ENCODE peak calls at places on chromosomes 6 and 20, in four cellular contexts. Y is IMR-90, N is H1, E is mesenchymal stem cell. F is an unnamed sample.

GRCh38 chr6:89675949-89676753 is 37.6 kb upstream of the LYRM2 start:
- DNase-seq in N (no peak), Y (peak; percentile 84), E (peak; percentile 23), F (no peak)

GRCh38 chr6:7628479-7628878 is 38.5 kb downstream of the SNRNP48 start:
- DNase-seq in E (no peak), Y (peak; percentile 71), N (no peak), F (no peak)

GRCh38 chr20:17608701-17609497 is 39.0 kb downstream of the DSTN start:
- DNase-seq in E (no peak), N (no peak), Y (no peak), F (no peak)

GRCh38 chr20:400451-401275 is 7.4 kb upstream of the RBCK1 start:
- DNase-seq in N (no peak), Y (no peak), E (no peak), F (no peak)

GRCh38 chr20:38423541-38423940 is 11.6 kb downstream of the SNHG17 start:
- DNase-seq in Y (no peak), E (no peak), N (no peak), F (no peak)

GRCh38 chr6:27139753-27140522 is 107.6 kb upstream of the PRSS16 start:
- DNase-seq in N (no peak), E (peak; percentile 63), Y (peak; percentile 26), F (no peak)

GRCh38 chr6:134253681-134254080 is 64.2 kb downstream of the SGK1 start:
- DNase-seq in N (no peak), Y (peak; percentile 13), E (peak; percentile 26), F (peak; percentile 35)

GRCh38 chr6:167705211-167705750 is 121.4 kb upstream of the AFDN start:
- DNase-seq in N (no peak), Y (no peak), E (no peak), F (no peak)

GRCh38 chr6:15770347-15771143 is 107.7 kb upstream of the DTNBP1 start:
- DNase-seq in Y (peak; percentile 8), N (no peak), E (peak; percentile 69), F (no peak)

GRCh38 chr6:145756170-145756662 is 20.9 kb upstream of the EPM2A start:
- DNase-seq in E (peak; percentile 90), N (no peak), Y (peak; percentile 89), F (no peak)

GRCh38 chr6:13715444-13715883 is 3.8 kb upstream of the RANBP9 start:
- DNase-seq in N (no peak), Y (no peak), E (peak; percentile 77), F (no peak)

GRCh38 chr6:152054441-152054840 is 247.0 kb downstream of the ESR1 start:
- DNase-seq in N (no peak), E (peak; percentile 22), Y (no peak), F (no peak)

GRCh38 chr6:56637640-56638039 is 5.0 kb downstream of the DST start:
- DNase-seq in N (no peak), Y (peak; percentile 80), E (peak; percentile 72), F (peak; percentile 33)

GRCh38 chr6:31614075-31614619 is 887 bp upstream of the AIF1 start:
- DNase-seq in Y (no peak), N (no peak), E (no peak), F (no peak)

GRCh38 chr20:62874745-62875344 is 13.2 kb upstream of the TCFL5 start:
- DNase-seq in Y (no peak), N (no peak), E (peak; percentile 43), F (no peak)

GRCh38 chr20:41218466-41218865 is 81.1 kb downstream of the PLCG1 start:
- DNase-seq in N (no peak), E (no peak), Y (peak; percentile 73), F (no peak)

GRCh38 chr20:380763-381580 is 412 bp downstream of the TRIB3 start:
- DNase-seq in N (no peak), Y (peak; percentile 57), E (peak; percentile 73), F (peak; percentile 48)

GRCh38 chr6:27495386-27496135 is 22.7 kb upstream of the ZNF184 start:
- DNase-seq in E (peak; percentile 84), Y (peak; percentile 91), N (peak; percentile 81), F (peak; percentile 72)

GRCh38 chr20:62872184-62872862 is 10.7 kb upstream of the TCFL5 start:
- DNase-seq in N (no peak), E (no peak), Y (no peak), F (no peak)

GRCh38 chr6:105900120-105900937 is 185.8 kb upstream of the PRDM1 start:
- DNase-seq in E (peak; percentile 89), Y (peak; percentile 91), N (no peak), F (no peak)

GRCh38 chr6:128117916-128118315 is 217.1 kb upstream of the THEMIS start:
- DNase-seq in Y (no peak), N (no peak), E (peak; percentile 10), F (no peak)

GRCh38 chr20:10498196-10498595 is 63.1 kb downstream of the SLX4IP start:
- DNase-seq in Y (no peak), N (no peak), E (no peak), F (no peak)

GRCh38 chr20:63374532-63374931 is 13.4 kb upstream of the CHRNA4 start:
- DNase-seq in Y (no peak), N (no peak), E (no peak), F (no peak)

GRCh38 chr20:23122959-23123655 is 37.0 kb upstream of the CD93 start:
- DNase-seq in Y (no peak), N (no peak), E (no peak), F (no peak)

GRCh38 chr6:162750776-162751175 is 23.0 kb downstream of the PACRG start:
- DNase-seq in N (no peak), Y (peak; percentile 2), E (no peak), F (no peak)

GRCh38 chr6:137362878-137363804 is 131.1 kb downstream of the OLIG3 start:
- DNase-seq in N (no peak), Y (no peak), E (no peak), F (no peak)

GRCh38 chr20:21781446-21782075 is 76.1 kb downstream of the PAX1 start:
- DNase-seq in Y (no peak), E (no peak), N (no peak), F (no peak)
- H3K14ac ChIP-seq in Y (no peak overlapping the region), E (no peak overlapping the region), N (no peak overlapping the region), F (no peak overlapping the region)

DNA sequence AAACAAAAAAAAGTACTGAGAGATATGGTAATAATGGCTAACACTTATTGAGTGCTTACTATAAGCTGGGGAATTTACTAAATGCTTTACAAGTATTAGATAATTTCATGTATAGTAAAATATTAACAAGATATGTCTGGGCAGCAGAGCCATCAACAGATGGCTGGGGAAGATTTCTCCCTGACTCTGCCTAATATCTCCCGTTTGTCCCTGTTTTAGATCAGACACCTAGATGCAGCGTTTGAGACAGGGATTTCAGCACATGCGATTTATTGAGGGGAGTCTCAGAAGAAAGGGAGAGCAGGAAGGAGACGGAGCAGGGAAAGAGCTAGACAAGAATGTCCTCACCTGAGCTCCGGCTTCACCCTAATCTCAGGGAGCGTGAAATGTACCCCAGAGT is 36.9 kb upstream of the ADGRF1 start:
- DNase-seq in E (no peak), Y (no peak), N (no peak), F (no peak)
- H3K14ac ChIP-seq in E (no peak overlapping the region), Y (no peak overlapping the region), N (no peak overlapping the region), F (no peak overlapping the region)

GRCh38 chr20:33392016-33392415 is 9.3 kb downstream of the CDK5RAP1 start:
- DNase-seq in E (peak; percentile 56), Y (peak; percentile 55), N (no peak), F (no peak)
- H3K14ac ChIP-seq in E (no peak overlapping the region), Y (no peak overlapping the region), N (no peak overlapping the region), F (no peak overlapping the region)

GRCh38 chr6:165647041-165647440 is 16.0 kb downstream of the PDE10A start:
- DNase-seq in E (no peak), Y (no peak), N (no peak), F (no peak)
- H3K14ac ChIP-seq in E (no peak overlapping the region), Y (no peak overlapping the region), N (no peak overlapping the region), F (no peak overlapping the region)

GRCh38 chr20:51430198-51430950 is 112.1 kb downstream of the NFATC2 start:
- DNase-seq in E (no peak), Y (no peak), N (no peak), F (no peak)

GRCh38 chr20:51428451-51429143 is 113.9 kb downstream of the NFATC2 start:
- DNase-seq in E (peak; percentile 81), N (no peak), Y (peak; percentile 44), F (no peak)

GRCh38 chr20:51431321-51431720 is 111.2 kb downstream of the NFATC2 start:
- DNase-seq in Y (no peak), N (no peak), E (no peak), F (no peak)

GRCh38 chr20:51429144-51429482 is 113.4 kb downstream of the NFATC2 start:
- DNase-seq in N (no peak), E (no peak), Y (no peak), F (no peak)

GRCh38 chr20:51429696-51430095 is 112.8 kb downstream of the NFATC2 start:
- DNase-seq in Y (no peak), N (no peak), E (no peak), F (no peak)
- H3K14ac ChIP-seq in Y (no peak overlapping the region), N (no peak overlapping the region), E (no peak overlapping the region), F (no peak overlapping the region)